ENCODE peak calls at places on chromosomes 6 and 20, in nine cellular contexts. Q is GM12878, K is fibroblast of lung, H is GM04503, A is NCI-H774, C is NCI-H460, V is NT2/D1, Y is H9, B is EL. Z is an unnamed sample.
A peak's percentile ranks its signal among the peaks of the same experiment; 100 is the strongest.

GRCh38 chr6:16130437-16130891 is 1.6 kb downstream of the MYLIP start:
- DNase-seq in Q (no peak), K (no peak), H (no peak), A (no peak), C (no peak), V (no peak), Y (no peak), B (peak; percentile 18), Z (no peak)

GRCh38 chr6:106939208-106939607 is 35.3 kb downstream of the CD24 start:
- DNase-seq in Q (no peak), K (no peak), H (no peak), A (no peak), C (no peak), V (no peak), Y (no peak), B (no peak), Z (no peak)

GRCh38 chr6:36729169-36729549 is 31.5 kb downstream of the RAB44 start:
- DNase-seq in Q (no peak), K (no peak), H (no peak), A (no peak), C (no peak), V (no peak), Y (no peak), B (peak; percentile 45), Z (no peak)

GRCh38 chr20:7492257-7492656 is 448.0 kb downstream of the HAO1 start:
- DNase-seq in Q (no peak), K (no peak), H (no peak), A (no peak), C (no peak), V (no peak), Y (no peak), B (no peak), Z (no peak)

GRCh38 chr20:2476742-2477615 is 6.4 kb upstream of the SNRPB start:
- DNase-seq in Q (no peak), K (no peak), H (no peak), A (no peak), C (no peak), V (no peak), Y (peak; percentile 46), B (no peak), Z (no peak)

GRCh38 chr6:116564296-116564695 is 7.0 kb upstream of the RWDD1 start:
- DNase-seq in Q (no peak), K (peak; percentile 86), H (no peak), A (no peak), C (no peak), V (no peak), Y (no peak), B (peak; percentile 75), Z (no peak)

GRCh38 chr20:58243653-58244410 is 15.4 kb upstream of the ANKRD60 start:
- DNase-seq in Q (no peak), K (peak; percentile 24), H (no peak), A (no peak), C (no peak), V (no peak), Y (no peak), B (peak; percentile 33), Z (no peak)

GRCh38 chr6:161365633-161366032 is 91.8 kb upstream of the AGPAT4 start:
- DNase-seq in Q (no peak), K (no peak), H (no peak), A (no peak), C (no peak), V (no peak), Y (no peak), B (no peak), Z (no peak)

GRCh38 chr20:41001497-41001896 is 27.1 kb upstream of the TOP1 start:
- DNase-seq in Q (no peak), K (no peak), H (no peak), A (no peak), C (no peak), V (no peak), Y (no peak), B (no peak), Z (no peak)

GRCh38 chr6:22025468-22026159 is 271.2 kb downstream of the PRL start:
- DNase-seq in Q (peak; percentile 76), K (peak; percentile 99), H (no peak), A (no peak), C (no peak), V (peak; percentile 88), Y (peak; percentile 68), B (peak; percentile 35), Z (no peak)

GRCh38 chr6:71822626-71823025 is 63.7 kb upstream of the RIMS1 start:
- DNase-seq in Q (no peak), K (no peak), H (peak; percentile 7), A (no peak), C (no peak), V (no peak), Y (no peak), B (no peak), Z (no peak)

GRCh38 chr20:61184194-61184593 is 67.9 kb upstream of the CDH4 start:
- DNase-seq in Q (no peak), K (peak; percentile 53), H (no peak), A (no peak), C (no peak), V (no peak), Y (no peak), B (no peak), Z (no peak)

GRCh38 chr6:5540375-5540774 is 279.1 kb downstream of the FARS2 start:
- DNase-seq in Q (no peak), K (peak; percentile 50), H (peak; percentile 39), A (no peak), C (no peak), V (no peak), Y (no peak), B (no peak), Z (no peak)

GRCh38 chr6:10722820-10723651 is at the start of gene TMEM14C:
- DNase-seq in Q (peak; percentile 71), K (peak; percentile 99), H (peak; percentile 91), A (peak; percentile 94), C (peak; percentile 89), V (peak; percentile 96), Y (peak; percentile 99), B (peak; percentile 99), Z (peak; percentile 87)

GRCh38 chr20:48630342-48631075 is 197.3 kb downstream of the PREX1 start:
- DNase-seq in Q (no peak), K (peak; percentile 25), H (no peak), A (no peak), C (no peak), V (no peak), Y (peak; percentile 64), B (peak; percentile 15), Z (no peak)

GRCh38 chr20:23152308-23152892 is 66.3 kb upstream of the CD93 start:
- DNase-seq in Q (no peak), K (peak; percentile 72), H (peak; percentile 67), A (no peak), C (peak; percentile 76), V (no peak), Y (peak; percentile 14), B (peak; percentile 66), Z (no peak)

GRCh38 chr6:143516700-143517446 is 5.4 kb upstream of the FUCA2 start:
- DNase-seq in Q (no peak), K (no peak), H (no peak), A (no peak), C (no peak), V (no peak), Y (no peak), B (no peak), Z (no peak)

GRCh38 chr20:25622450-25623224 is 1.2 kb downstream of the NANP start:
- DNase-seq in Q (no peak), K (peak; percentile 15), H (no peak), A (no peak), C (no peak), V (no peak), Y (no peak), B (peak; percentile 7), Z (no peak)

GRCh38 chr6:105824732-105825131 is 261.4 kb upstream of the PRDM1 start:
- DNase-seq in Q (no peak), K (peak; percentile 70), H (no peak), A (no peak), C (no peak), V (no peak), Y (no peak), B (peak; percentile 64), Z (no peak)

GRCh38 chr6:22708469-22708868 is 139.1 kb downstream of the HDGFL1 start:
- DNase-seq in Q (no peak), K (no peak), H (no peak), A (no peak), C (no peak), V (no peak), Y (no peak), B (no peak), Z (no peak)

GRCh38 chr20:3543901-3544507 is 73.2 kb downstream of the ATRN start:
- DNase-seq in Q (no peak), K (peak; percentile 98), H (no peak), A (no peak), C (no peak), V (no peak), Y (no peak), B (peak; percentile 29), Z (no peak)

GRCh38 chr20:62523473-62524203 is 47.8 kb upstream of the GATA5 start:
- DNase-seq in Q (no peak), K (no peak), H (no peak), A (no peak), C (no peak), V (peak; percentile 20), Y (peak; percentile 80), B (no peak), Z (peak; percentile 11)

GRCh38 chr6:57029213-57029612 is 17.3 kb upstream of the KIAA1586 start:
- DNase-seq in Q (no peak), K (no peak), H (no peak), A (no peak), C (no peak), V (no peak), Y (no peak), B (no peak), Z (no peak)

GRCh38 chr6:167995302-167995701 is 2.2 kb upstream of the KIF25 start:
- DNase-seq in Q (no peak), K (no peak), H (no peak), A (no peak), C (no peak), V (no peak), Y (no peak), B (no peak), Z (no peak)

GRCh38 chr20:43722153-43722505 is 4.7 kb downstream of the GTSF1L start:
- DNase-seq in Q (no peak), K (no peak), H (no peak), A (no peak), C (no peak), V (no peak), Y (no peak), B (no peak), Z (no peak)